ENCODE peak calls at places on chromosomes 1 and 21, in nine cellular contexts. Q is HTR-8/SVneo; P is naive thymus-derived CD8-positive, alpha-beta T cell; T is DMS153; J is mesenchymal stem cell; F is endothelial cell; R is GM19239; N is T-helper 1 cell; Y is NB4. Z is an unnamed sample.

GRCh38 chr1:53918343-53918742 is 24.4 kb downstream of the DIO1 start:
- DNase-seq in Q (no peak), P (no peak), T (no peak), J (peak), F (no peak), R (no peak), N (no peak), Y (no peak), Z (no peak)

GRCh38 chr1:8836228-8836627 is 18.8 kb upstream of the RERE start:
- DNase-seq in Q (no peak), P (no peak), T (no peak), J (no peak), F (no peak), R (no peak), N (no peak), Y (no peak), Z (no peak)

GRCh38 chr1:52045236-52045635 is 9.8 kb downstream of the TXNDC12 start:
- DNase-seq in Q (no peak), P (no peak), T (no peak), J (no peak), F (no peak), R (no peak), N (no peak), Y (no peak), Z (peak)

GRCh38 chr1:116375165-116375883 is 2.3 kb downstream of the ATP1A1 start:
- DNase-seq in Q (no peak), P (no peak), T (no peak), J (peak), F (no peak), R (no peak), N (no peak), Y (no peak), Z (no peak)

GRCh38 chr1:45926302-45926701 is 122.9 kb downstream of the MAST2 start:
- DNase-seq in Q (no peak), P (no peak), T (peak), J (no peak), F (no peak), R (no peak), N (no peak), Y (no peak), Z (no peak)

GRCh38 chr1:21216835-21217811 is 40.4 kb upstream of the EIF4G3 start:
- DNase-seq in Q (peak), P (peak), T (no peak), J (peak), F (peak), R (peak), N (peak), Y (peak), Z (peak)

GRCh38 chr1:76330993-76331603 is 256.6 kb downstream of the ST6GALNAC3 start:
- DNase-seq in Q (peak), P (peak), T (peak), J (peak), F (peak), R (peak), N (no peak), Y (peak), Z (peak)

GRCh38 chr21:45768011-45768740 is 124.7 kb downstream of the PCBP3 start:
- DNase-seq in Q (no peak), P (no peak), T (no peak), J (peak), F (no peak), R (no peak), N (no peak), Y (no peak), Z (no peak)

GRCh38 chr1:33065301-33065700 is 15.7 kb upstream of the AZIN2 start:
- DNase-seq in Q (no peak), P (no peak), T (no peak), J (no peak), F (no peak), R (no peak), N (no peak), Y (no peak), Z (no peak)

GRCh38 chr1:85295006-85295431 is 18.6 kb upstream of the BCL10 start:
- DNase-seq in Q (no peak), P (no peak), T (no peak), J (no peak), F (no peak), R (no peak), N (no peak), Y (no peak), Z (no peak)

GRCh38 chr1:41661428-41662060 is 177.1 kb upstream of the EDN2 start:
- DNase-seq in Q (no peak), P (no peak), T (no peak), J (no peak), F (no peak), R (no peak), N (no peak), Y (peak), Z (no peak)

GRCh38 chr1:227870375-227870774 is 54.9 kb downstream of the PRSS38 start:
- DNase-seq in Q (no peak), P (no peak), T (no peak), J (no peak), F (no peak), R (no peak), N (no peak), Y (no peak), Z (no peak)

GRCh38 chr1:109522026-109522425 is 12.5 kb upstream of the AMIGO1 start:
- DNase-seq in Q (no peak), P (no peak), T (no peak), J (no peak), F (no peak), R (no peak), N (no peak), Y (no peak), Z (no peak)

GRCh38 chr1:81679972-81680371 is 120.8 kb upstream of the ADGRL2 start:
- DNase-seq in Q (no peak), P (no peak), T (no peak), J (peak), F (no peak), R (no peak), N (no peak), Y (peak), Z (peak)

GRCh38 chr21:37546949-37547614 is 180.5 kb downstream of the DYRK1A start:
- DNase-seq in Q (peak), P (no peak), T (peak), J (peak), F (no peak), R (no peak), N (no peak), Y (peak), Z (peak)

GRCh38 chr1:36585760-36586072 is 103.0 kb upstream of the CSF3R start:
- DNase-seq in Q (no peak), P (no peak), T (peak), J (no peak), F (no peak), R (no peak), N (no peak), Y (no peak), Z (no peak)

GRCh38 chr1:191284175-191284574 is 806.5 kb upstream of the BRINP3 start:
- DNase-seq in Q (no peak), P (no peak), T (no peak), J (no peak), F (no peak), R (no peak), N (no peak), Y (no peak), Z (peak)

GRCh38 chr1:65362545-65362944 is 53.2 kb downstream of the DNAJC6 start:
- DNase-seq in Q (no peak), P (no peak), T (no peak), J (no peak), F (no peak), R (no peak), N (no peak), Y (no peak), Z (no peak)

GRCh38 chr1:219347843-219348475 is 174.3 kb downstream of the LYPLAL1 start:
- DNase-seq in Q (no peak), P (no peak), T (no peak), J (no peak), F (no peak), R (no peak), N (no peak), Y (no peak), Z (no peak)

GRCh38 chr1:108079550-108079949 is 114.6 kb upstream of the VAV3 start:
- DNase-seq in Q (no peak), P (peak), T (no peak), J (no peak), F (peak), R (no peak), N (no peak), Y (no peak), Z (peak)

GRCh38 chr1:236608930-236609726 is 4.8 kb upstream of the HEATR1 start:
- DNase-seq in Q (peak), P (no peak), T (no peak), J (peak), F (peak), R (no peak), N (no peak), Y (peak), Z (peak)

GRCh38 chr1:56491441-56491840 is 87.9 kb downstream of the PLPP3 start:
- DNase-seq in Q (peak), P (no peak), T (no peak), J (no peak), F (no peak), R (no peak), N (no peak), Y (no peak), Z (no peak)

GRCh38 chr1:28248273-28249012 is 10.9 kb upstream of the SESN2 start:
- DNase-seq in Q (no peak), P (peak), T (peak), J (peak), F (peak), R (no peak), N (peak), Y (peak), Z (peak)

Z was measured in OCI-M1.